ENCODE peak calls at places on chromosomes 16 and 17, in six cellular contexts. One of them, this sample, is unnamed.

GRCh38 chr16:51430716-51431369 is 279.8 kb upstream of the SALL1 start:
- DNase-seq in neuronal stem cell: no peak
- DNase-seq in neural progenitor cell: no peak
- DNase-seq in PC-3: no peak
- DNase-seq in K562: no peak
- DNase-seq in fibroblast of lung: no peak
- DNase-seq in this sample: no peak

GRCh38 chr17:71679832-71680231 is 441.0 kb upstream of the SOX9 start:
- DNase-seq in neuronal stem cell: no peak
- DNase-seq in neural progenitor cell: no peak
- DNase-seq in PC-3: no peak
- DNase-seq in K562: no peak
- DNase-seq in fibroblast of lung: no peak
- DNase-seq in this sample: no peak

GRCh38 chr17:45818041-45818440 is 26.6 kb upstream of the SPPL2C start:
- DNase-seq in neuronal stem cell: no peak
- DNase-seq in neural progenitor cell: no peak
- DNase-seq in PC-3: no peak
- DNase-seq in K562: no peak
- DNase-seq in fibroblast of lung: no peak
- DNase-seq in this sample: no peak

GRCh38 chr16:12801511-12802042 is 2.1 kb downstream of the CPPED1 start:
- DNase-seq in neuronal stem cell: no peak
- DNase-seq in neural progenitor cell: no peak
- DNase-seq in PC-3: no peak
- DNase-seq in K562: peak
- DNase-seq in fibroblast of lung: peak
- DNase-seq in this sample: peak

GRCh38 chr16:30691907-30692306 is 7.1 kb upstream of the SRCAP start:
- DNase-seq in neuronal stem cell: no peak
- DNase-seq in neural progenitor cell: peak
- DNase-seq in PC-3: no peak
- DNase-seq in K562: peak
- DNase-seq in fibroblast of lung: no peak
- DNase-seq in this sample: no peak

GRCh38 chr17:78022425-78022824 is 63.9 kb downstream of the TNRC6C start:
- DNase-seq in neuronal stem cell: no peak
- DNase-seq in neural progenitor cell: no peak
- DNase-seq in PC-3: no peak
- DNase-seq in K562: no peak
- DNase-seq in fibroblast of lung: no peak
- DNase-seq in this sample: no peak

GRCh38 chr16:3824121-3824795 is 56.3 kb downstream of the CREBBP start:
- DNase-seq in neuronal stem cell: no peak
- DNase-seq in neural progenitor cell: no peak
- DNase-seq in PC-3: no peak
- DNase-seq in K562: no peak
- DNase-seq in fibroblast of lung: no peak
- DNase-seq in this sample: no peak

GRCh38 chr16:51359141-51359960 is 208.3 kb upstream of the SALL1 start:
- DNase-seq in neuronal stem cell: peak
- DNase-seq in neural progenitor cell: peak
- DNase-seq in PC-3: no peak
- DNase-seq in K562: no peak
- DNase-seq in fibroblast of lung: peak
- DNase-seq in this sample: no peak

GRCh38 chr16:27347930-27348685 is 34.3 kb downstream of the IL4R start:
- DNase-seq in neuronal stem cell: no peak
- DNase-seq in neural progenitor cell: no peak
- DNase-seq in PC-3: no peak
- DNase-seq in K562: no peak
- DNase-seq in fibroblast of lung: no peak
- DNase-seq in this sample: no peak

GRCh38 chr16:31745900-31746299 is 127.7 kb upstream of the ZNF267 start:
- DNase-seq in neuronal stem cell: no peak
- DNase-seq in neural progenitor cell: no peak
- DNase-seq in PC-3: no peak
- DNase-seq in K562: no peak
- DNase-seq in fibroblast of lung: no peak
- DNase-seq in this sample: no peak

GRCh38 chr17:27800522-27800921 is at the start of gene NOS2:
- DNase-seq in neuronal stem cell: no peak
- DNase-seq in neural progenitor cell: no peak
- DNase-seq in PC-3: no peak
- DNase-seq in K562: no peak
- DNase-seq in fibroblast of lung: no peak
- DNase-seq in this sample: no peak

GRCh38 chr17:19238167-19238505 is 970 bp downstream of the EPN2 start:
- DNase-seq in neuronal stem cell: peak
- DNase-seq in neural progenitor cell: peak
- DNase-seq in PC-3: peak
- DNase-seq in K562: peak
- DNase-seq in fibroblast of lung: no peak
- DNase-seq in this sample: peak

GRCh38 chr16:30166202-30166902 is 17.1 kb upstream of the CORO1A start:
- DNase-seq in neuronal stem cell: no peak
- DNase-seq in neural progenitor cell: no peak
- DNase-seq in PC-3: no peak
- DNase-seq in K562: no peak
- DNase-seq in fibroblast of lung: no peak
- DNase-seq in this sample: peak

GRCh38 chr16:3214904-3215600 is 19.9 kb downstream of the ZNF200 start:
- DNase-seq in neuronal stem cell: no peak
- DNase-seq in neural progenitor cell: no peak
- DNase-seq in PC-3: no peak
- DNase-seq in K562: no peak
- DNase-seq in fibroblast of lung: peak
- DNase-seq in this sample: no peak

GRCh38 chr17:27494192-27495091 is 38.2 kb downstream of the KSR1 start:
- DNase-seq in neuronal stem cell: no peak
- DNase-seq in neural progenitor cell: peak
- DNase-seq in PC-3: peak
- DNase-seq in K562: no peak
- DNase-seq in fibroblast of lung: peak
- DNase-seq in this sample: peak

GRCh38 chr17:7083592-7083991 is 3.5 kb upstream of the CLEC10A start:
- DNase-seq in neuronal stem cell: no peak
- DNase-seq in neural progenitor cell: no peak
- DNase-seq in PC-3: peak
- DNase-seq in K562: no peak
- DNase-seq in fibroblast of lung: peak
- DNase-seq in this sample: no peak

GRCh38 chr17:21301593-21302550 is 17.4 kb downstream of the MAP2K3 start:
- DNase-seq in neuronal stem cell: no peak
- DNase-seq in neural progenitor cell: no peak
- DNase-seq in PC-3: no peak
- DNase-seq in K562: no peak
- DNase-seq in fibroblast of lung: no peak
- DNase-seq in this sample: no peak

GRCh38 chr16:86714166-86714565 is 135.8 kb downstream of the FOXL1 start:
- DNase-seq in neuronal stem cell: no peak
- DNase-seq in neural progenitor cell: peak
- DNase-seq in PC-3: peak
- DNase-seq in K562: no peak
- DNase-seq in fibroblast of lung: no peak
- DNase-seq in this sample: no peak

GRCh38 chr17:41512789-41513547 is 5.7 kb downstream of the KRT15 start:
- DNase-seq in neuronal stem cell: no peak
- DNase-seq in neural progenitor cell: no peak
- DNase-seq in PC-3: no peak
- DNase-seq in K562: no peak
- DNase-seq in fibroblast of lung: no peak
- DNase-seq in this sample: no peak

GRCh38 chr17:70961341-70961740 is 792.0 kb downstream of the KCNJ2 start:
- DNase-seq in neuronal stem cell: no peak
- DNase-seq in neural progenitor cell: no peak
- DNase-seq in PC-3: no peak
- DNase-seq in K562: no peak
- DNase-seq in fibroblast of lung: peak
- DNase-seq in this sample: no peak

GRCh38 chr16:3004781-3005284 is 7.9 kb upstream of the CLDN9 start:
- DNase-seq in neuronal stem cell: no peak
- DNase-seq in neural progenitor cell: peak
- DNase-seq in PC-3: peak
- DNase-seq in K562: peak
- DNase-seq in fibroblast of lung: no peak
- DNase-seq in this sample: peak

GRCh38 chr16:9542165-9542755 is 450.8 kb downstream of the HAPSTR1 start:
- DNase-seq in neuronal stem cell: no peak
- DNase-seq in neural progenitor cell: no peak
- DNase-seq in PC-3: no peak
- DNase-seq in K562: no peak
- DNase-seq in fibroblast of lung: no peak
- DNase-seq in this sample: no peak

GRCh38 chr16:87723224-87723619 is 42.6 kb downstream of the KLHDC4 start:
- DNase-seq in neuronal stem cell: no peak
- DNase-seq in neural progenitor cell: no peak
- DNase-seq in PC-3: no peak
- DNase-seq in K562: peak
- DNase-seq in fibroblast of lung: peak
- DNase-seq in this sample: peak

GRCh38 chr16:1979271-1980025 is 1.8 kb downstream of the NOXO1 start:
- DNase-seq in neuronal stem cell: no peak
- DNase-seq in neural progenitor cell: peak
- DNase-seq in PC-3: peak
- DNase-seq in K562: no peak
- DNase-seq in fibroblast of lung: no peak
- DNase-seq in this sample: peak

GRCh38 chr16:64745275-64745674 is 376.6 kb downstream of the CDH11 start:
- DNase-seq in neuronal stem cell: no peak
- DNase-seq in neural progenitor cell: no peak
- DNase-seq in PC-3: no peak
- DNase-seq in K562: no peak
- DNase-seq in fibroblast of lung: no peak
- DNase-seq in this sample: no peak

GRCh38 chr17:45703348-45703747 is 80.8 kb upstream of the CRHR1 start:
- DNase-seq in neuronal stem cell: no peak
- DNase-seq in neural progenitor cell: no peak
- DNase-seq in PC-3: peak
- DNase-seq in K562: no peak
- DNase-seq in fibroblast of lung: no peak
- DNase-seq in this sample: no peak

GRCh38 chr17:40509626-40510327 is 8.4 kb upstream of the TNS4 start:
- DNase-seq in neuronal stem cell: no peak
- DNase-seq in neural progenitor cell: no peak
- DNase-seq in PC-3: no peak
- DNase-seq in K562: no peak
- DNase-seq in fibroblast of lung: no peak
- DNase-seq in this sample: no peak
- H3K9ac ChIP-seq in neuronal stem cell: peak
- H3K9ac ChIP-seq in neural progenitor cell: no peak
- H3K9ac ChIP-seq in PC-3: peak
- H3K9ac ChIP-seq in K562: peak
- H3K9ac ChIP-seq in fibroblast of lung: no peak
- H3K9ac ChIP-seq in this sample: no peak

GRCh38 chr17:14845562-14846335 is 419.4 kb downstream of the PMP22 start:
- DNase-seq in neuronal stem cell: no peak
- DNase-seq in neural progenitor cell: no peak
- DNase-seq in PC-3: no peak
- DNase-seq in K562: no peak
- DNase-seq in fibroblast of lung: no peak
- DNase-seq in this sample: peak
- H3K9ac ChIP-seq in neuronal stem cell: no peak
- H3K9ac ChIP-seq in neural progenitor cell: no peak
- H3K9ac ChIP-seq in PC-3: no peak
- H3K9ac ChIP-seq in K562: no peak
- H3K9ac ChIP-seq in fibroblast of lung: no peak
- H3K9ac ChIP-seq in this sample: no peak

GRCh38 chr17:4143563-4144410 is 790 bp downstream of the CYB5D2 start:
- DNase-seq in neuronal stem cell: peak
- DNase-seq in neural progenitor cell: peak
- DNase-seq in PC-3: peak
- DNase-seq in K562: peak
- DNase-seq in fibroblast of lung: peak
- DNase-seq in this sample: peak

GRCh38 chr17:4142107-4142900 is 526 bp downstream of the ZZEF1 start:
- DNase-seq in neuronal stem cell: no peak
- DNase-seq in neural progenitor cell: peak
- DNase-seq in PC-3: no peak
- DNase-seq in K562: no peak
- DNase-seq in fibroblast of lung: peak
- DNase-seq in this sample: peak

GRCh38 chr17:4144411-4144747 is 1.4 kb downstream of the CYB5D2 start:
- DNase-seq in neuronal stem cell: no peak
- DNase-seq in neural progenitor cell: no peak
- DNase-seq in PC-3: no peak
- DNase-seq in K562: no peak
- DNase-seq in fibroblast of lung: no peak
- DNase-seq in this sample: no peak

GRCh38 chr17:4136373-4136772 is 6.5 kb downstream of the ZZEF1 start:
- DNase-seq in neuronal stem cell: no peak
- DNase-seq in neural progenitor cell: no peak
- DNase-seq in PC-3: no peak
- DNase-seq in K562: no peak
- DNase-seq in fibroblast of lung: peak
- DNase-seq in this sample: no peak

DNA sequence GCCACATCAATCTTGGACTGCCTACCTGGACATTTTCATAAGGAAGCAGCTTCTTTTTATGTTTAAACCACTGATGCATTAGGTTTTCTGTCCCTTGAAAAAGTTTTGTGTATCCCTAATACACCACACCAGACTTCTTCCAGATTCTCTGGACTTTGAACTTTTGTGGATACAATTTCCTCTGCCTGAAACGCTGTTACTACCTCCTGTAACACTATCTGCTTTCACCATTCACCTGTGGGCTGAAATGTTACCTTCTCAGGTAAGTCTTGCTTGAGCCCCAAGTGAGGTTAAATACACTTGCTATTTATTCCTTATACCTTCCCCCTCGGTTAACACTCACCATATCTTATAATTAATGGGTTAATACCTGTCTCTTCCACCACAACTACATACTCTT is 2.7 kb downstream of the ZZEF1 start:
- DNase-seq in neuronal stem cell: no peak
- DNase-seq in neural progenitor cell: no peak
- DNase-seq in PC-3: no peak
- DNase-seq in K562: no peak
- DNase-seq in fibroblast of lung: no peak
- DNase-seq in this sample: no peak
- H3K9ac ChIP-seq in neuronal stem cell: no peak
- H3K9ac ChIP-seq in neural progenitor cell: no peak
- H3K9ac ChIP-seq in PC-3: no peak
- H3K9ac ChIP-seq in K562: no peak
- H3K9ac ChIP-seq in fibroblast of lung: no peak
- H3K9ac ChIP-seq in this sample: no peak

DNA sequence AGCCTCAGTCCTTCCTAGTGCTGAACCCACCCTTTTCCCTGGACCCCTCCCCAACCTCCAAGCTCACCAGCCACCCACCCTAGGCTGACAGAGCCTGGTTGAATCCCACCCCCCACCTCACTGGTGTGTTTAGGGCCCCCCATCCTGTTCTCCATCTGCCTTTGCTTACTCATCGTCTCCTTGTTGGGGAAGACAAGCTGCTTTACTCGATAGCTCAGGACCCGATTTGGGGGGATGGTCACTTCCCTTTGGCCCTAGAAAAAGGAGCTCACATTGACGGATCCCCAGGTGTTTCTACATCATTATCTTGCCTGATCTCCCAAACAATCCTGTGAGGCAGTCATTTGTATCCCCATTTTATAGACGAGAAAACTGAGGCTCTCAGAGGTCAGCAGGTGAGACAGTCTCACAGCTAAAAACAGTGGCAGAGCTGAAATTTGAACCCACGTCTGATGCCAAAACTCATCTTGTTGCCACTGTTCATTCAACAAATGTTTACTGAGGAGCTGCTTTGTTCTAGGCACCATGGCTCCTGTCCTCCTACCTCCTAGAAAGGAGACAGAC is 9.6 kb downstream of the GSDMB start:
- DNase-seq in neuronal stem cell: no peak
- DNase-seq in neural progenitor cell: no peak
- DNase-seq in PC-3: no peak
- DNase-seq in K562: no peak
- DNase-seq in fibroblast of lung: no peak
- DNase-seq in this sample: no peak
- H3K9ac ChIP-seq in neuronal stem cell: no peak
- H3K9ac ChIP-seq in neural progenitor cell: no peak
- H3K9ac ChIP-seq in PC-3: no peak
- H3K9ac ChIP-seq in K562: no peak
- H3K9ac ChIP-seq in fibroblast of lung: no peak
- H3K9ac ChIP-seq in this sample: no peak